ENCODE peak calls at places on chromosomes 1 and 21, in nine cellular contexts. P is SK-N-DZ; B is iPS DF 19.7; R is retina; X is NCI-H2081; C is stimulated activated CD8-positive, alpha-beta memory T cell treated with anti-CD3 and anti-CD28 coated beads, Interleukin-15, amount 100 ng/mL, for 24 hours; Y is mucosa of gallbladder; I is NCI-H460; T is AG09309. W is an unnamed sample.

GRCh38 chr1:156428772-156429288 is 59.8 kb downstream of the RHBG start:
- DNase-seq in P (no peak), I (no peak), C (no peak), X (no peak), B (no peak), R (peak; percentile 16), T (no peak), Y (no peak), W (no peak)

GRCh38 chr1:202348509-202349262 is at the start of gene PPP1R12B:
- DNase-seq in R (peak; percentile 96), B (peak; percentile 96), I (peak; percentile 100), C (peak; percentile 86), X (peak; percentile 100), T (peak; percentile 97), P (peak; percentile 98), Y (peak; percentile 98), W (peak; percentile 99)

GRCh38 chr1:171298696-171299095 is 15.3 kb upstream of the FMO4 start:
- DNase-seq in R (no peak), T (no peak), Y (no peak), I (no peak), X (no peak), B (peak; percentile 75), C (no peak), P (no peak), W (no peak)

GRCh38 chr21:41631564-41632461 is 123.9 kb upstream of the TMPRSS2 start:
- DNase-seq in Y (peak; percentile 68), B (no peak), C (no peak), T (no peak), X (no peak), P (no peak), I (no peak), R (no peak), W (peak; percentile 39)

GRCh38 chr1:64861611-64862010 is 104.7 kb downstream of the JAK1 start:
- DNase-seq in B (peak; percentile 47), P (no peak), T (no peak), I (peak; percentile 11), C (no peak), R (peak; percentile 34), Y (no peak), X (no peak), W (no peak)

GRCh38 chr1:169129109-169129789 is 22.8 kb downstream of the ATP1B1 start:
- DNase-seq in T (no peak), X (no peak), Y (no peak), I (no peak), B (no peak), R (no peak), P (no peak), C (no peak), W (no peak)

GRCh38 chr1:22121421-22121911 is 21.4 kb downstream of the WNT4 start:
- DNase-seq in X (no peak), R (peak; percentile 74), C (no peak), I (no peak), T (no peak), P (no peak), Y (peak; percentile 82), B (no peak), W (no peak)

GRCh38 chr1:54490361-54491248 is 57.4 kb upstream of the ACOT11 start:
- DNase-seq in R (peak; percentile 67), Y (no peak), I (no peak), T (no peak), C (no peak), X (peak; percentile 62), B (no peak), P (peak; percentile 89), W (no peak)

GRCh38 chr21:40603774-40604173 is 243.2 kb downstream of the DSCAM start:
- DNase-seq in R (no peak), C (no peak), Y (no peak), B (no peak), T (no peak), X (no peak), I (no peak), P (no peak), W (no peak)

GRCh38 chr1:204319462-204319861 is 40.3 kb downstream of the PLEKHA6 start:
- DNase-seq in R (no peak), P (no peak), B (no peak), C (no peak), T (peak; percentile 72), X (no peak), I (peak; percentile 42), Y (peak; percentile 42), W (no peak)

GRCh38 chr1:160078392-160079195 is 2.7 kb upstream of the KCNJ9 start:
- DNase-seq in B (no peak), Y (no peak), C (no peak), X (peak; percentile 41), T (no peak), I (peak; percentile 42), P (no peak), R (peak; percentile 79), W (no peak)

GRCh38 chr1:206041640-206042039 is 11.3 kb upstream of the RHEX start:
- DNase-seq in R (peak; percentile 52), I (no peak), P (no peak), B (no peak), Y (no peak), X (no peak), C (no peak), T (no peak), W (no peak)

GRCh38 chr1:93148001-93148400 is 32.2 kb downstream of the TMED5 start:
- DNase-seq in B (no peak), X (no peak), T (no peak), P (no peak), Y (no peak), R (no peak), I (no peak), C (no peak), W (no peak)

GRCh38 chr1:33455537-33456301 is 16.7 kb upstream of the ZSCAN20 start:
- DNase-seq in P (peak; percentile 78), Y (peak; percentile 71), X (peak; percentile 61), I (peak; percentile 26), T (peak; percentile 85), B (peak; percentile 35), C (no peak), R (peak; percentile 80), W (no peak)

GRCh38 chr21:36260030-36260787 is 59.8 kb upstream of the MORC3 start:
- DNase-seq in X (peak; percentile 33), I (peak; percentile 41), P (no peak), Y (peak; percentile 48), C (no peak), R (peak; percentile 35), T (peak; percentile 31), B (no peak), W (no peak)

GRCh38 chr21:44987886-44988606 is 48.2 kb downstream of the SLX9 start:
- DNase-seq in P (no peak), T (no peak), R (no peak), X (no peak), Y (no peak), I (no peak), B (no peak), C (no peak), W (no peak)

GRCh38 chr1:2240251-2241156 is 12.4 kb downstream of the SKI start:
- DNase-seq in P (peak; percentile 29), Y (peak; percentile 78), B (no peak), I (no peak), T (no peak), X (no peak), C (no peak), R (peak; percentile 50), W (peak; percentile 87)

GRCh38 chr1:91022518-91022929 is 689 bp upstream of the ZNF644 start:
- DNase-seq in R (no peak), C (no peak), P (no peak), I (no peak), T (no peak), Y (no peak), B (no peak), X (no peak), W (no peak)

GRCh38 chr21:34180826-34181359 is 107.5 kb downstream of the MRPS6 start:
- DNase-seq in R (peak; percentile 67), T (no peak), B (no peak), P (no peak), I (no peak), X (no peak), Y (no peak), C (no peak), W (no peak)

GRCh38 chr21:25421327-25422028 is 185.8 kb downstream of the MRPL39 start:
- DNase-seq in I (peak; percentile 24), Y (no peak), X (peak; percentile 53), C (no peak), B (no peak), R (no peak), T (peak; percentile 5), P (peak; percentile 7), W (no peak)

GRCh38 chr1:183871142-183871541 is 66.2 kb downstream of the RGL1 start:
- DNase-seq in C (no peak), P (no peak), R (no peak), T (no peak), Y (no peak), I (no peak), X (peak; percentile 48), B (no peak), W (no peak)

GRCh38 chr1:175040324-175040910 is 17.2 kb upstream of the MRPS14 start:
- DNase-seq in P (no peak), R (no peak), X (no peak), Y (no peak), T (no peak), B (no peak), C (no peak), I (no peak), W (no peak)

GRCh38 chr1:44084998-44085675 is 33.5 kb upstream of the KLF17 start:
- DNase-seq in X (no peak), R (no peak), I (no peak), C (no peak), Y (no peak), B (no peak), P (no peak), T (peak; percentile 54), W (no peak)

GRCh38 chr1:29043270-29043971 is 80.3 kb downstream of the TMEM200B start:
- DNase-seq in B (no peak), R (no peak), I (no peak), T (no peak), P (no peak), C (no peak), X (no peak), Y (no peak), W (no peak)

GRCh38 chr1:31154632-31155215 is 85.0 kb downstream of the NKAIN1 start:
- DNase-seq in R (peak; percentile 89), C (peak; percentile 49), I (peak; percentile 64), P (peak; percentile 66), Y (peak; percentile 86), X (peak; percentile 87), B (peak; percentile 76), T (no peak), W (peak; percentile 88)

GRCh38 chr21:29656504-29657227 is 283.1 kb downstream of the GRIK1 start:
- DNase-seq in P (peak; percentile 62), B (no peak), T (peak; percentile 8), C (no peak), I (peak; percentile 69), R (no peak), Y (no peak), X (no peak), W (no peak)

GRCh38 chr1:101235241-101235695 is 1.6 kb upstream of the S1PR1 start:
- DNase-seq in I (no peak), C (no peak), P (no peak), B (no peak), Y (no peak), T (no peak), X (no peak), R (no peak), W (no peak)

GRCh38 chr1:49163041-49163440 is 386.4 kb upstream of the BEND5 start:
- DNase-seq in P (no peak), C (no peak), B (no peak), R (no peak), Y (no peak), T (no peak), I (peak; percentile 14), X (no peak), W (no peak)

GRCh38 chr1:215888159-215888558 is 321.1 kb downstream of the KCTD3 start:
- DNase-seq in T (no peak), R (no peak), X (peak; percentile 70), Y (no peak), C (no peak), I (peak; percentile 13), P (peak; percentile 4), B (no peak), W (no peak)

GRCh38 chr1:223748405-223748772 is 36.0 kb downstream of the CAPN2 start:
- DNase-seq in X (no peak), Y (no peak), R (no peak), P (no peak), B (no peak), C (no peak), T (no peak), I (no peak), W (no peak)

GRCh38 chr1:207314836-207315235 is 6.6 kb upstream of the CD55 start:
- DNase-seq in B (no peak), R (no peak), Y (no peak), P (no peak), T (no peak), C (no peak), I (no peak), X (no peak), W (no peak)

W was measured in cardiac septum.